ENCODE peak calls at places on chromosomes 12 and 14, in five cellular contexts. One of them, this sample, is unnamed.

GRCh38 chr14:20757963-20758362 is 10.2 kb upstream of the EDDM3B start:
- DNase-seq in HepG2: no peak
- DNase-seq in GM12878: no peak
- DNase-seq in K562: peak; percentile 42
- DNase-seq in H1: peak; percentile 63
- DNase-seq in this sample: no peak

GRCh38 chr14:103087343-103087835 is 3.4 kb downstream of the LBHD2 start:
- DNase-seq in HepG2: no peak
- DNase-seq in GM12878: no peak
- DNase-seq in K562: no peak
- DNase-seq in H1: no peak
- DNase-seq in this sample: no peak

GRCh38 chr14:66405158-66405557 is 81.0 kb upstream of the CCDC196 start:
- DNase-seq in HepG2: no peak
- DNase-seq in GM12878: no peak
- DNase-seq in K562: peak; percentile 8
- DNase-seq in H1: no peak
- DNase-seq in this sample: no peak

GRCh38 chr14:67186789-67187188 is 2.5 kb upstream of the GARIN2 start:
- DNase-seq in HepG2: no peak
- DNase-seq in GM12878: no peak
- DNase-seq in K562: no peak
- DNase-seq in H1: no peak
- DNase-seq in this sample: peak; percentile 6

GRCh38 chr12:57235728-57236131 is 6.2 kb downstream of the SHMT2 start:
- DNase-seq in HepG2: no peak
- DNase-seq in GM12878: no peak
- DNase-seq in K562: peak; percentile 11
- DNase-seq in H1: no peak
- DNase-seq in this sample: no peak

GRCh38 chr14:89473979-89474378 is 56.9 kb upstream of the FOXN3 start:
- DNase-seq in HepG2: no peak
- DNase-seq in GM12878: no peak
- DNase-seq in K562: no peak
- DNase-seq in H1: no peak
- DNase-seq in this sample: no peak

GRCh38 chr12:45439039-45439438 is 223.1 kb downstream of the ANO6 start:
- DNase-seq in HepG2: no peak
- DNase-seq in GM12878: no peak
- DNase-seq in K562: no peak
- DNase-seq in H1: no peak
- DNase-seq in this sample: peak; percentile 8

GRCh38 chr12:1913377-1914115 is 4.9 kb downstream of the CACNA2D4 start:
- DNase-seq in HepG2: no peak
- DNase-seq in GM12878: no peak
- DNase-seq in K562: peak; percentile 2
- DNase-seq in H1: peak; percentile 41
- DNase-seq in this sample: no peak

GRCh38 chr12:30908389-30909087 is 18.0 kb upstream of the TSPAN11 start:
- DNase-seq in HepG2: peak; percentile 56
- DNase-seq in GM12878: no peak
- DNase-seq in K562: no peak
- DNase-seq in H1: no peak
- DNase-seq in this sample: no peak

GRCh38 chr14:68651075-68651474 is 141.8 kb downstream of the ZFP36L1 start:
- DNase-seq in HepG2: no peak
- DNase-seq in GM12878: no peak
- DNase-seq in K562: no peak
- DNase-seq in H1: no peak
- DNase-seq in this sample: no peak

GRCh38 chr12:2094597-2094996 is 41.8 kb downstream of the CACNA1C start:
- DNase-seq in HepG2: no peak
- DNase-seq in GM12878: no peak
- DNase-seq in K562: no peak
- DNase-seq in H1: no peak
- DNase-seq in this sample: no peak

GRCh38 chr12:66409195-66409871 is 107.0 kb downstream of the HELB start:
- DNase-seq in HepG2: peak; percentile 34
- DNase-seq in GM12878: no peak
- DNase-seq in K562: peak; percentile 10
- DNase-seq in H1: peak; percentile 58
- DNase-seq in this sample: peak; percentile 57

GRCh38 chr12:88145567-88146347 is 3.6 kb downstream of the TMTC3 start:
- DNase-seq in HepG2: no peak
- DNase-seq in GM12878: no peak
- DNase-seq in K562: no peak
- DNase-seq in H1: no peak
- DNase-seq in this sample: no peak

GRCh38 chr12:113088971-113089756 is 32.6 kb downstream of the DTX1 start:
- DNase-seq in HepG2: no peak
- DNase-seq in GM12878: peak; percentile 64
- DNase-seq in K562: no peak
- DNase-seq in H1: no peak
- DNase-seq in this sample: no peak

GRCh38 chr12:28536088-28536487 is 345.8 kb downstream of the CCDC91 start:
- DNase-seq in HepG2: no peak
- DNase-seq in GM12878: no peak
- DNase-seq in K562: no peak
- DNase-seq in H1: no peak
- DNase-seq in this sample: no peak

GRCh38 chr12:124753993-124754392 is 109.7 kb downstream of the SCARB1 start:
- DNase-seq in HepG2: no peak
- DNase-seq in GM12878: no peak
- DNase-seq in K562: no peak
- DNase-seq in H1: no peak
- DNase-seq in this sample: no peak

GRCh38 chr12:42507589-42507988 is 82.0 kb downstream of the PRICKLE1 start:
- DNase-seq in HepG2: no peak
- DNase-seq in GM12878: no peak
- DNase-seq in K562: no peak
- DNase-seq in H1: no peak
- DNase-seq in this sample: no peak

GRCh38 chr12:131860472-131861260 is 32.5 kb downstream of the MMP17 start:
- DNase-seq in HepG2: peak; percentile 94
- DNase-seq in GM12878: no peak
- DNase-seq in K562: peak; percentile 79
- DNase-seq in H1: no peak
- DNase-seq in this sample: peak; percentile 44

GRCh38 chr14:73269729-73270651 is 32.7 kb downstream of the PAPLN start:
- DNase-seq in HepG2: no peak
- DNase-seq in GM12878: no peak
- DNase-seq in K562: no peak
- DNase-seq in H1: no peak
- DNase-seq in this sample: no peak

GRCh38 chr12:123109319-123109772 is 41.5 kb downstream of the PITPNM2 start:
- DNase-seq in HepG2: no peak
- DNase-seq in GM12878: no peak
- DNase-seq in K562: no peak
- DNase-seq in H1: no peak
- DNase-seq in this sample: no peak
- TF ChIP-seq ZNF274 in HepG2: no peak
- TF ChIP-seq ZNF274 in GM12878: no peak
- TF ChIP-seq ZNF274 in K562: no peak
- TF ChIP-seq ZNF274 in H1: no peak
- TF ChIP-seq ZNF274 in this sample: no peak

DNA sequence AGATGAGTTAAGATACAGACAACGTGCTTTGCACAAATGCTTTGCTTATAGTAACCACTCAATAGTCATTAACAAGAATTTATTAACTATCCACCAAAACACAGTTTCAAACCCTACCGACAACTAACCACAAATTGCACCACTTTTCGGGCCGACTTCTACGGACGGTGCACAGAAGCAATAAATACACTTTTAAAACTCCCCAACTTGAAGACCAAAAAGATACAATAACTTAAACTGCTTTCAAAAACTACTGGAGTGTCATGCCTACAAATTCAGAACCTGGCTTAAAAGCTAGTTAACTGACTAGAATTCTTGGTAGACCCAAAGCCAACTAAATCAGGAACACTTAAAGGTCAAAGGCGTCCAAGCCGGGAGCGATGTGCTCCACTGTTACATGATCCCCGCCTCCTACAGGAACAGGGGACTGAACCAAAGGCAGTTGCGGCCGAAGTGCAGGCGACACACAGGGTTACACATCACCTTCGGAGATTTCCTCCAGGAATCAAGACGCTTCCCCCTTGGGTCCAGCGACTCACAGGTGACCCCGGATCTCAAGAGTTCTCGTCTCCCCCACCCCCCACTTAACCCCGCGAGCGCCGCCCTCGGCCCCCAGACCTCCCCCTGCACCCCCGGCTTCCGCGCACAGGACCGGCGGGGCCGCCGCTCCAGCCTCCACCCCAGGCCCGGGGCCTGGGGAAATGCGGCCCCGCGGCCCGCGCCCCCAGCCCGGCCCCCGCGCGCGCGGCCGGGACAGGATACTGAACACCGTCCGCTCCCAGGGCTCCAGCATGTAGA is 507 bp downstream of the SPTSSA start:
- DNase-seq in HepG2: peak; percentile 89
- DNase-seq in GM12878: no peak
- DNase-seq in K562: peak; percentile 35
- DNase-seq in H1: no peak
- DNase-seq in this sample: peak; percentile 13
- H3K27ac ChIP-seq in HepG2: peak overlapping the region; percentile 77
- H3K27ac ChIP-seq in GM12878: peak overlapping the region; percentile 78
- H3K27ac ChIP-seq in K562: peak overlapping the region; percentile 81
- H3K27ac ChIP-seq in H1: peak overlapping the region; percentile 85
- H3K27ac ChIP-seq in this sample: peak overlapping the region; percentile 61

GRCh38 chr12:104994301-104994700 is 8.2 kb downstream of the NOPCHAP1 start:
- DNase-seq in HepG2: no peak
- DNase-seq in GM12878: no peak
- DNase-seq in K562: no peak
- DNase-seq in H1: no peak
- DNase-seq in this sample: no peak
- TF ChIP-seq ZNF274 in HepG2: no peak
- TF ChIP-seq ZNF274 in GM12878: no peak
- TF ChIP-seq ZNF274 in K562: no peak
- TF ChIP-seq ZNF274 in H1: no peak
- TF ChIP-seq ZNF274 in this sample: no peak

DNA sequence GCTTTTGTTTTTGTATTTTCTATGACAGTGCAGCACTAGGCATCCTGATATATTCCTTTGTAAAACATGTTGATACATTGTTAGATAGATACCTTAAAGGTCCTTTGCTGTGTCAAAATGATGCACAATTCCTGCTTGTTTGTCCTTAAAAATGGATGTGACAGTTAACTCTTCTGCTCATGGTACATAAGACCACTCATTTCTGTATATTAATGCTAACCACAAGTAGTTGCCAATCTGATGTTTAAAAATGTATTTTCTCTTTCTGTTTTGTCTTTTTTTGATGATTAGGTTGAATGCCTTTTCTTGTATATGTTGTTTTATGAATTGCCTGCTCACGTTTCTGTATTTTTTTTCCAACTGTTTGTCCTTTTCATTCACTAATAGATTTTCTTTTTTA is 35.1 kb downstream of the ATF7IP start:
- DNase-seq in HepG2: no peak
- DNase-seq in GM12878: no peak
- DNase-seq in K562: no peak
- DNase-seq in H1: no peak
- DNase-seq in this sample: no peak
- H3K27ac ChIP-seq in HepG2: no peak overlapping the region
- H3K27ac ChIP-seq in GM12878: no peak overlapping the region
- H3K27ac ChIP-seq in K562: no peak overlapping the region
- H3K27ac ChIP-seq in H1: no peak overlapping the region
- H3K27ac ChIP-seq in this sample: no peak overlapping the region

This sample was measured in HCT116.